ENCODE peak calls at places on chromosomes 2 and 18, in four cellular contexts. One of them, this sample, is unnamed.

GRCh38 chr18:40367576-40367975 is 1587.5 kb upstream of the PIK3C3 start:
- DNase-seq in ACHN: no peak
- DNase-seq in psoas muscle: no peak
- DNase-seq in HCEC 1CT: no peak
- DNase-seq in this sample: no peak

GRCh38 chr2:144776766-144777165 is 256.8 kb upstream of the ZEB2 start:
- DNase-seq in ACHN: no peak
- DNase-seq in psoas muscle: no peak
- DNase-seq in HCEC 1CT: peak
- DNase-seq in this sample: no peak

GRCh38 chr18:56743115-56743514 is 92.0 kb downstream of the WDR7 start:
- DNase-seq in ACHN: no peak
- DNase-seq in psoas muscle: no peak
- DNase-seq in HCEC 1CT: no peak
- DNase-seq in this sample: no peak

GRCh38 chr2:233835230-233836186 is 18.8 kb downstream of the HJURP start:
- DNase-seq in ACHN: no peak
- DNase-seq in psoas muscle: no peak
- DNase-seq in HCEC 1CT: no peak
- DNase-seq in this sample: no peak

GRCh38 chr2:9481257-9481922 is 7.0 kb downstream of the IAH1 start:
- DNase-seq in ACHN: no peak
- DNase-seq in psoas muscle: no peak
- DNase-seq in HCEC 1CT: no peak
- DNase-seq in this sample: no peak

GRCh38 chr2:188607501-188607900 is 315.8 kb downstream of the GULP1 start:
- DNase-seq in ACHN: peak
- DNase-seq in psoas muscle: no peak
- DNase-seq in HCEC 1CT: peak
- DNase-seq in this sample: no peak

GRCh38 chr2:195475336-195475735 is 181.7 kb upstream of the SLC39A10 start:
- DNase-seq in ACHN: no peak
- DNase-seq in psoas muscle: no peak
- DNase-seq in HCEC 1CT: no peak
- DNase-seq in this sample: no peak

GRCh38 chr2:135473567-135473966 is 57.5 kb downstream of the ZRANB3 start:
- DNase-seq in ACHN: peak
- DNase-seq in psoas muscle: no peak
- DNase-seq in HCEC 1CT: peak
- DNase-seq in this sample: no peak

GRCh38 chr18:48529796-48530195 is 9.0 kb upstream of the CTIF start:
- DNase-seq in ACHN: peak
- DNase-seq in psoas muscle: no peak
- DNase-seq in HCEC 1CT: peak
- DNase-seq in this sample: no peak

GRCh38 chr18:43875496-43875895 is 598.2 kb upstream of the SYT4 start:
- DNase-seq in ACHN: no peak
- DNase-seq in psoas muscle: no peak
- DNase-seq in HCEC 1CT: no peak
- DNase-seq in this sample: no peak

GRCh38 chr2:240226672-240227537 is 86.4 kb upstream of the OTOS start:
- DNase-seq in ACHN: no peak
- DNase-seq in psoas muscle: no peak
- DNase-seq in HCEC 1CT: no peak
- DNase-seq in this sample: no peak

GRCh38 chr2:115568643-115569042 is 1126.2 kb downstream of the DPP10 start:
- DNase-seq in ACHN: no peak
- DNase-seq in psoas muscle: no peak
- DNase-seq in HCEC 1CT: no peak
- DNase-seq in this sample: no peak

GRCh38 chr2:217370391-217370790 is 510.5 kb upstream of the TNP1 start:
- DNase-seq in ACHN: no peak
- DNase-seq in psoas muscle: peak
- DNase-seq in HCEC 1CT: peak
- DNase-seq in this sample: no peak

GRCh38 chr2:201182650-201183372 is at the start of gene CASP10:
- DNase-seq in ACHN: peak
- DNase-seq in psoas muscle: no peak
- DNase-seq in HCEC 1CT: peak
- DNase-seq in this sample: no peak

GRCh38 chr2:170744248-170745002 is 25.8 kb upstream of the ERICH2 start:
- DNase-seq in ACHN: no peak
- DNase-seq in psoas muscle: no peak
- DNase-seq in HCEC 1CT: peak
- DNase-seq in this sample: no peak

GRCh38 chr2:205701509-205701908 is 19.2 kb downstream of the NRP2 start:
- DNase-seq in ACHN: peak
- DNase-seq in psoas muscle: no peak
- DNase-seq in HCEC 1CT: peak
- DNase-seq in this sample: no peak

GRCh38 chr18:41767960-41768359 is 187.1 kb upstream of the PIK3C3 start:
- DNase-seq in ACHN: peak
- DNase-seq in psoas muscle: no peak
- DNase-seq in HCEC 1CT: peak
- DNase-seq in this sample: no peak

GRCh38 chr2:172096661-172097547 is 5.8 kb downstream of the DLX2 start:
- DNase-seq in ACHN: peak
- DNase-seq in psoas muscle: no peak
- DNase-seq in HCEC 1CT: peak
- DNase-seq in this sample: no peak

GRCh38 chr2:230179907-230180306 is 39.9 kb downstream of the SP110 start:
- DNase-seq in ACHN: no peak
- DNase-seq in psoas muscle: no peak
- DNase-seq in HCEC 1CT: no peak
- DNase-seq in this sample: no peak

GRCh38 chr2:217622205-217622621 is 380.6 kb downstream of the TNS1 start:
- DNase-seq in ACHN: no peak
- DNase-seq in psoas muscle: no peak
- DNase-seq in HCEC 1CT: no peak
- DNase-seq in this sample: no peak

GRCh38 chr2:232365621-232366321 is 12.8 kb upstream of the ALPP start:
- DNase-seq in ACHN: peak
- DNase-seq in psoas muscle: no peak
- DNase-seq in HCEC 1CT: peak
- DNase-seq in this sample: peak

GRCh38 chr2:232444409-232445148 is 11.4 kb upstream of the ALPI start:
- DNase-seq in ACHN: peak
- DNase-seq in psoas muscle: peak
- DNase-seq in HCEC 1CT: peak
- DNase-seq in this sample: no peak

GRCh38 chr2:196902828-196903227 is 23.7 kb downstream of the PGAP1 start:
- DNase-seq in ACHN: no peak
- DNase-seq in psoas muscle: no peak
- DNase-seq in HCEC 1CT: peak
- DNase-seq in this sample: no peak

GRCh38 chr18:27696148-27696547 is 480.8 kb downstream of the CDH2 start:
- DNase-seq in ACHN: no peak
- DNase-seq in psoas muscle: no peak
- DNase-seq in HCEC 1CT: no peak
- DNase-seq in this sample: no peak

GRCh38 chr2:127508025-127508620 is 18.2 kb downstream of the IWS1 start:
- DNase-seq in ACHN: peak
- DNase-seq in psoas muscle: no peak
- DNase-seq in HCEC 1CT: peak
- DNase-seq in this sample: no peak

GRCh38 chr2:23418490-23418911 is 33.5 kb downstream of the KLHL29 start:
- DNase-seq in ACHN: no peak
- DNase-seq in psoas muscle: no peak
- DNase-seq in HCEC 1CT: peak
- DNase-seq in this sample: no peak

GRCh38 chr2:8794923-8795825 is 42.2 kb downstream of the KIDINS220 start:
- DNase-seq in ACHN: no peak
- DNase-seq in psoas muscle: no peak
- DNase-seq in HCEC 1CT: peak
- DNase-seq in this sample: no peak

GRCh38 chr18:50754297-50754696 is 65.5 kb downstream of the MRO start:
- DNase-seq in ACHN: no peak
- DNase-seq in psoas muscle: no peak
- DNase-seq in HCEC 1CT: no peak
- DNase-seq in this sample: no peak

GRCh38 chr18:26928669-26929313 is 63.3 kb upstream of the AQP4 start:
- DNase-seq in ACHN: no peak
- DNase-seq in psoas muscle: no peak
- DNase-seq in HCEC 1CT: no peak
- DNase-seq in this sample: no peak

GRCh38 chr18:48013162-48013561 is 82.7 kb upstream of the SMAD2 start:
- DNase-seq in ACHN: no peak
- DNase-seq in psoas muscle: no peak
- DNase-seq in HCEC 1CT: no peak
- DNase-seq in this sample: no peak

GRCh38 chr2:8270699-8271098 is 411.2 kb upstream of the ID2 start:
- DNase-seq in ACHN: no peak
- DNase-seq in psoas muscle: no peak
- DNase-seq in HCEC 1CT: no peak
- DNase-seq in this sample: no peak

GRCh38 chr2:69989017-69989416 is 27.6 kb upstream of the ASPRV1 start:
- DNase-seq in ACHN: no peak
- DNase-seq in psoas muscle: no peak
- DNase-seq in HCEC 1CT: no peak
- DNase-seq in this sample: no peak

GRCh38 chr2:8729939-8730338 is 48.1 kb downstream of the ID2 start:
- DNase-seq in ACHN: no peak
- DNase-seq in psoas muscle: no peak
- DNase-seq in HCEC 1CT: no peak
- DNase-seq in this sample: no peak

GRCh38 chr2:1621501-1621900 is 122.8 kb downstream of the PXDN start:
- DNase-seq in ACHN: no peak
- DNase-seq in psoas muscle: no peak
- DNase-seq in HCEC 1CT: no peak
- DNase-seq in this sample: no peak

This sample was measured in pancreas.